ENCODE peak calls at places on chromosomes 2 and 18, in eight cellular contexts. U, F, O, B, P, J, D and T are unnamed samples.

GRCh38 chr2:70002241-70002896 is 40.9 kb upstream of the ASPRV1 start:
- DNase-seq in P (no peak), J (peak), D (no peak), U (no peak), B (no peak), O (no peak), F (no peak), T (no peak)

GRCh38 chr2:118748245-118748885 is 99.1 kb downstream of the EN1 start:
- DNase-seq in F (peak), D (no peak), O (no peak), B (peak), U (no peak), P (no peak), J (no peak), T (no peak)

GRCh38 chr2:10195278-10196219 is 73.0 kb downstream of the RRM2 start:
- DNase-seq in F (no peak), D (no peak), P (no peak), O (no peak), U (no peak), J (no peak), B (no peak), T (no peak)

GRCh38 chr2:21392660-21393059 is 268.9 kb downstream of the TDRD15 start:
- DNase-seq in D (no peak), P (no peak), J (no peak), B (no peak), F (no peak), U (no peak), O (no peak), T (no peak)

GRCh38 chr2:214731008-214731407 is 78.5 kb downstream of the BARD1 start:
- DNase-seq in P (no peak), O (no peak), B (peak), J (peak), U (no peak), F (no peak), D (no peak), T (no peak)

GRCh38 chr18:58991127-58991798 is 126.6 kb downstream of the ZNF532 start:
- DNase-seq in P (no peak), U (no peak), J (no peak), B (no peak), F (no peak), D (no peak), O (no peak), T (no peak)

GRCh38 chr2:43070039-43070438 is 156.4 kb downstream of the ZFP36L2 start:
- DNase-seq in J (peak), U (no peak), O (no peak), B (no peak), D (no peak), P (no peak), F (no peak), T (no peak)

GRCh38 chr2:189178726-189179606 is 595 bp downstream of the COL5A2 start:
- DNase-seq in J (no peak), O (peak), F (no peak), D (no peak), B (peak), U (no peak), P (no peak), T (no peak)

GRCh38 chr2:191691016-191691725 is 13.2 kb downstream of the NABP1 start:
- DNase-seq in O (peak), B (peak), D (no peak), F (peak), P (no peak), U (peak), J (no peak), T (no peak)

GRCh38 chr2:5442736-5443135 is 249.4 kb upstream of the SOX11 start:
- DNase-seq in P (no peak), B (no peak), D (no peak), O (no peak), J (no peak), F (no peak), U (no peak), T (no peak)

GRCh38 chr18:23618862-23619387 is 32.6 kb upstream of the NPC1 start:
- DNase-seq in D (no peak), U (no peak), P (no peak), B (no peak), F (no peak), J (no peak), O (peak), T (no peak)

GRCh38 chr2:85887566-85888019 is 1.2 kb downstream of the ST3GAL5 start:
- DNase-seq in B (no peak), D (peak), J (peak), O (peak), U (peak), P (peak), F (peak), T (peak)

GRCh38 chr2:43539991-43540860 is 55.6 kb downstream of the THADA start:
- DNase-seq in J (peak), B (peak), U (no peak), O (peak), F (no peak), P (peak), D (no peak), T (no peak)

GRCh38 chr2:7609556-7610323 is 692.5 kb downstream of the RNF144A start:
- DNase-seq in P (no peak), B (no peak), J (no peak), F (no peak), D (no peak), U (no peak), O (no peak), T (no peak)

GRCh38 chr2:121682396-121683298 is 33.4 kb upstream of the CLASP1 start:
- DNase-seq in B (no peak), D (no peak), F (no peak), U (no peak), O (no peak), J (no peak), P (no peak), T (no peak)

GRCh38 chr2:127037456-127037855 is 69.5 kb downstream of the BIN1 start:
- DNase-seq in D (no peak), B (no peak), O (no peak), P (no peak), F (no peak), U (no peak), J (no peak), T (no peak)

GRCh38 chr2:134361648-134362047 is 107.8 kb downstream of the MGAT5 start:
- DNase-seq in J (no peak), B (no peak), D (no peak), O (no peak), P (no peak), F (no peak), U (no peak), T (no peak)

GRCh38 chr2:12202702-12203101 is 456.3 kb downstream of the LPIN1 start:
- DNase-seq in D (no peak), J (no peak), P (no peak), F (peak), U (no peak), O (no peak), B (peak), T (no peak)

GRCh38 chr18:68721681-68722583 is 7.0 kb upstream of the TMX3 start:
- DNase-seq in J (no peak), B (no peak), P (no peak), U (no peak), D (no peak), O (no peak), F (no peak), T (no peak)

GRCh38 chr18:35076556-35076955 is 35.3 kb downstream of the MAPRE2 start:
- DNase-seq in O (no peak), U (no peak), F (no peak), B (peak), D (no peak), J (no peak), P (no peak), T (no peak)

GRCh38 chr18:8778386-8778785 is 73.0 kb downstream of the MTCL1 start:
- DNase-seq in D (no peak), U (no peak), J (no peak), B (no peak), F (no peak), P (no peak), O (no peak), T (no peak)

GRCh38 chr18:23650963-23651927 is 11.5 kb downstream of the ANKRD29 start:
- DNase-seq in D (no peak), U (no peak), O (peak), P (no peak), J (no peak), B (peak), F (no peak), T (no peak)

GRCh38 chr2:239028253-239028619 is 180.4 kb downstream of the TWIST2 start:
- DNase-seq in J (no peak), O (no peak), D (no peak), F (no peak), B (no peak), U (no peak), P (no peak), T (no peak)

GRCh38 chr2:138029238-138029637 is 65.0 kb downstream of the HNMT start:
- DNase-seq in F (no peak), D (no peak), B (peak), O (no peak), U (no peak), P (no peak), J (no peak), T (no peak)

GRCh38 chr2:231483398-231484329 is 19.4 kb upstream of the NCL start:
- DNase-seq in O (no peak), B (no peak), D (no peak), U (no peak), J (peak), F (no peak), P (peak), T (no peak)

DNA sequence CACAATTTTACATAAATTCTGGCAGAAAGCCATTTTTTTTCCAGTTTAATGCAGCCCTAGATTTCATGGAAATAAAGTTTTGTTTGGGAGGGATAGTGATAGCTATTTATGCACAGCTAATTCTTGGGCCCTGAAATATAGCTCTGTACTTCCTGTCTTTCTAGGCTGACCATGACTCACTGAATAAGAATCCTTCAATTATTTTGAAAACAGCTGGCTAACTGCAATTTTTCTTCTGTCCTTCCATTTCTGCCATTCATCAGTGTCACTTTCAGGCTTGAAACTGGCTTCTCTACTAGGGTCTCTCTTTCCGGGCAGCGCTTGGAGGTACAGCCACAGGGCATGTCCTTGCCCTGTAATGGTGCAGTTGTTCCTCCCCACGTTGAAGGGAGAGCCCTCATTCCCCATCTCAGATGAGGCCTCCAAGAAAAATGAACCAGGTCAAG is 97.1 kb upstream of the TMEM178A start:
- DNase-seq in P (no peak), B (peak), O (no peak), F (no peak), U (no peak), J (no peak), D (no peak), T (no peak)
- H3K27ac ChIP-seq in P (peak), B (peak), O (no peak), F (no peak), U (no peak), J (peak), D (no peak), T (no peak)

DNA sequence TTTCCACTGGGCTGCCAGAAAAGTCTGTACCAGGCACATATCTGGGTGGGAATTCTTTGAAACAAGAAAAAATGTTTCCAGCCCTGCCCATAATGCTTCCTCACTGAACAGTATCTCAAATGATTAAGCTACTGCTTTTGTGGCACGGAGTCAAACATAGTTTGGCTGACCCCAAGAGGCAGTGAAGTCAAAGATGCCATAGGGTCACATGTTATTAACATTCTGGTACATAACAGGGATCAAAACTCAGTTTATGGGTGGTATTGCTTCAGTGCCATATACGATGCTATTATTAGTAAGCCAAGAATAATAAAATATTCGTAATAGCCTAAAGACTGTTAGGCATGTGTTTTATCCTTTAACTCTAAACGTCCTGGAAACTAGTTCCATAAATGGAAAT is 112.4 kb downstream of the FEZ2 start:
- DNase-seq in B (peak), J (no peak), P (no peak), D (no peak), U (no peak), O (peak), F (no peak), T (no peak)
- H3K27ac ChIP-seq in B (peak), J (no peak), P (no peak), D (no peak), U (peak), O (peak), F (no peak), T (no peak)

DNA sequence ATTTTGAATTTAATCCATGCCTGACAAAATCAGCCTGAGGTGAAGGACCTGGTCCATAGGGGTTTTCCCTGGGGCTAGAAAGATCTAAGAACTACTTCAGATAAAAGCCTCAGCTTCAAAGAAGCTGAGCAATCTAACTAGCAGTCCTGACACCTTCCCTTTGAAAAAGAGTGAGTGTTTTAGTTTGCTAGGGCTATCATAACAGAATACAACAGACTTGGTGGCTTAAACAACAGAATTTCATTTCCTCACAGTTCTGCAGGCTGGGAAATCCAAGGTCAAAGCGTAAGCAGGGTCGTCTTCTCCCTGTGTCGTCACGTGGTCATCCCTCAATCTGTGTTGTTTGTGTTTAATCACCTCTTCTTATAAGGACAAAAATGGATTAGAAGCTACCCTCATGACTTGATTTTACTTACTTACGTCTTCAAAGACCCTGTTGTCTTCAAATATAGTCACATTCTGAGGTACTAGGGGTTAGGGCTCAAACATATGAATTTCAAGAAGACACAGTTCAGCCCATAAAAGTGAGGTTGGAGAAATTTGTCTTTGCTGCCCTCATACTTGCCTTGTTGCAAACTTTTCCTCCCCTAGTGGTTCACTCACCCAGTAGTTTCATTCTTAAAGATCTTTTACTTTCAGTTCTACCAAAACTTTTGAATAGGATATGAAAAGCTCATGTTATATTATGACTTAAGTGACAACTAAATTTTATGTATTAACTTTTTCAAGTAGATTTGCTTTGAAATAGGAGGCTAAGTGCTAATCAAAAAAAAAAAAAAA is 673.8 kb downstream of the ARHGAP15 start:
- DNase-seq in U (no peak), J (no peak), O (no peak), B (no peak), D (no peak), F (no peak), P (no peak), T (no peak)
- H3K27ac ChIP-seq in U (no peak), J (no peak), O (no peak), B (no peak), D (no peak), F (no peak), P (no peak), T (no peak)

DNA sequence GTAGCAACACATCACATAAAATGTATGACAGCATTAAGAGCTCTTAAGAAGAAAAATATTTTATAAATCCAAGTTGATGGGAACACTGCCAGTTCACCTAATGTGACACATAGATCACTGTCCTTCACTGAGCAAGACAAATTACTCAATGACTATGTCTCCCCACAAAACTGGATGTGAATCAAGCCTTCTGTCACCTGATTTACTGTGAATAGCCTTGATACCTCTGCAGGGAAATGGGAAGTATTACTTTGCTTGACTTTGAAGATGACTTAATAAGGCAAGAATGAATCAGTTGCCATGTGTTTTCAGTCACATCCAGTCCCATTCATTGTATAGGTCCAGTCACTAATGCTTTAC is 94.6 kb downstream of the NYAP2 start:
- DNase-seq in B (no peak), U (no peak), P (no peak), D (no peak), F (no peak), J (no peak), O (no peak), T (no peak)
- H3K27ac ChIP-seq in B (no peak), U (no peak), P (no peak), D (no peak), F (no peak), J (no peak), O (no peak), T (no peak)

GRCh38 chr18:33854086-33854826 is 276.2 kb downstream of the ASXL3 start:
- DNase-seq in B (no peak), U (no peak), D (no peak), O (no peak), F (no peak), J (no peak), P (no peak), T (no peak)
- H3K27ac ChIP-seq in B (no peak), U (no peak), D (no peak), O (no peak), F (no peak), J (no peak), P (no peak), T (no peak)

GRCh38 chr18:77100751-77101355 is 31.7 kb downstream of the MBP start:
- DNase-seq in U (no peak), J (no peak), D (no peak), B (no peak), P (no peak), O (no peak), F (no peak), T (no peak)

GRCh38 chr18:77103991-77104521 is 28.5 kb downstream of the MBP start:
- DNase-seq in J (peak), D (no peak), F (no peak), P (no peak), O (no peak), B (peak), U (no peak), T (no peak)

GRCh38 chr18:77101410-77102245 is 31.0 kb downstream of the MBP start:
- DNase-seq in O (peak), B (peak), U (no peak), P (peak), J (peak), F (no peak), D (no peak), T (no peak)

GRCh38 chr18:77103181-77103875 is 29.3 kb downstream of the MBP start:
- DNase-seq in O (no peak), D (no peak), U (no peak), P (no peak), J (peak), F (no peak), B (peak), T (no peak)

DNA sequence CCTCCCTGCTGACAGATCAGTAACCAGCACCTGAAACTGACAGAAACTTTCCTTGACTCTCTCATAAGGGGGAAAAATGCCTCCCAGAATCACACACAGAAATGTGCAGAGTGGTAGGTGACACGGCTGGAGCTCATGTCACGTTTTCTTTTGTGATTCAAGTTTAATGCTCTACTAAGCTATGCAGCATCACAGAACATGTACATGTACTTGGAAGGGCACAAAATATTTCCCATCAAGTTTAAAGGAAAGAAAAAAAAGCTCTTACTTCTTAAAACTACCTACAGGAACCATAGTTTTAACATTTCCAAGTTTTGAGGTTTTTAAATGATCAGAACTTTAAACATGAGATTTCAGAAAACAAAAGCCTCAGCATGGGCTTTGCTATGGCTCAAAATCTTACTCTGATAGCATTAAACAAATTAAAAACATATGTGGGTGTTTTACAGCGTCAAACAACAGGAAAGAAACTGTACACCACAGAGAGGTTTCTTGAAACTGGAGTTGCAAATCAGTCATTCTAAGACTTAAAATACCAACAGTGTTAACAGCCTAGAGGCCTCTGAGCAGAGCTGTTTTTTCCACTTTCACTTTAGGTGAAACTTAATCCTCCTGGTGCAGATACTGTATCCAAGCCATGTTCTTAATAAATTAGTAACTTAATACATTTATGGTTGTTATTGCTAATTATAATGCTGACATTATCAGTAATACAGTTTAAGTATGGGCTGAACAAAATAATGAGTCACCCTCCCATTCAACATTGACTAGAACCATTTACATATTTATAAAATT is 30.1 kb downstream of the MBP start:
- DNase-seq in B (peak), F (no peak), O (no peak), U (no peak), P (no peak), J (no peak), D (no peak), T (no peak)
- H3K27ac ChIP-seq in B (peak), F (no peak), O (peak), U (no peak), P (peak), J (peak), D (no peak), T (no peak)

DNA sequence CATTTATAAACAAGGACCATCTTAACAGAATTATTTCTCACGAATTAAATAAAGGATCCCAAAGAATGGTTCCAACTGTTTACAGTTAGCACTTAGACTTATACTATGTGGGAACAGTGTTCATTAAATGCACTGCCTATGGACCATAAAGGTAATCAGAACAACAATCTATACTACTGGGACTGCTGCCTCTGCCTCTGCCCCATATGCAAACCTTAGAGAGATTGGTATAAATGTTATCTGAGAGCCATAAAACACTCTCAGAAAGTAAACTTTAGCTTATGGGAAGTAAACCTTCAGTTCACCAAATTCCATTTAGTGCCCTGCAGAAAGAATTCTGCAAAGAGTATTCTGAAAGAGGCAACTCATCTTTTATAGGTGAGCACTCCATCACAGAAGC is 448.0 kb downstream of the NCKAP5 start:
- DNase-seq in B (no peak), J (no peak), O (no peak), D (no peak), P (no peak), U (no peak), F (no peak), T (no peak)
- H3K27ac ChIP-seq in B (no peak), J (no peak), O (no peak), D (no peak), P (no peak), U (no peak), F (no peak), T (no peak)

GRCh38 chr2:216875861-216876260 is 16.0 kb upstream of the TNP1 start:
- DNase-seq in P (no peak), J (no peak), F (no peak), B (no peak), D (no peak), U (no peak), O (no peak), T (no peak)
- H3K27ac ChIP-seq in P (no peak), J (no peak), F (no peak), B (no peak), D (no peak), U (no peak), O (no peak), T (no peak)